ENCODE peak calls at places on chromosome X, in six cellular contexts. P is GM12865, E is fibroblast of mammary gland, J is SK-N-SH, O is brain microvascular endothelial cell, N is AG09309. G is an unnamed sample.

GRCh38 chrX:78997870-78998558 is 52.8 kb downstream of the P2RY10 start:
- DNase-seq in P (peak), E (no peak), J (no peak), O (no peak), N (no peak), G (no peak)

GRCh38 chrX:3713937-3714434 is 537 bp upstream of the PRKX start:
- DNase-seq in P (no peak), E (no peak), J (peak), O (no peak), N (no peak), G (no peak)

GRCh38 chrX:121641560-121641959 is 594.1 kb downstream of the GLUD2 start:
- DNase-seq in P (no peak), E (peak), J (no peak), O (no peak), N (peak), G (no peak)

GRCh38 chrX:64152857-64153256 is 52.7 kb downstream of the AMER1 start:
- DNase-seq in P (no peak), E (no peak), J (no peak), O (no peak), N (no peak), G (no peak)

GRCh38 chrX:107146670-107147069 is 28.0 kb upstream of the RBM41 start:
- DNase-seq in P (peak), E (peak), J (no peak), O (peak), N (no peak), G (no peak)

GRCh38 chrX:15202458-15203177 is 67.3 kb downstream of the ASB9 start:
- DNase-seq in P (peak), E (peak), J (no peak), O (no peak), N (peak), G (no peak)

GRCh38 chrX:123859828-123860505 is at the start of gene XIAP:
- DNase-seq in P (peak), E (peak), J (peak), O (peak), N (peak), G (no peak)

GRCh38 chrX:24465524-24465850 is 401 bp downstream of the PDK3 start:
- DNase-seq in P (no peak), E (no peak), J (no peak), O (no peak), N (no peak), G (no peak)

GRCh38 chrX:40603446-40603845 is 19.8 kb upstream of the MPC1L start:
- DNase-seq in P (no peak), E (no peak), J (no peak), O (no peak), N (no peak), G (no peak)

GRCh38 chrX:29237972-29238371 is 650.7 kb downstream of the IL1RAPL1 start:
- DNase-seq in P (no peak), E (no peak), J (no peak), O (no peak), N (no peak), G (no peak)

GRCh38 chrX:281166-281999 is at the start of gene PLCXD1:
- DNase-seq in P (peak), E (no peak), J (peak), O (no peak), N (no peak), G (no peak)

GRCh38 chrX:31376408-31376807 is 304.6 kb upstream of the FTHL17 start:
- DNase-seq in P (no peak), E (no peak), J (no peak), O (no peak), N (no peak), G (no peak)

GRCh38 chrX:10017866-10018265 is 50.7 kb downstream of the CLDN34 start:
- DNase-seq in P (no peak), E (peak), J (no peak), O (peak), N (peak), G (no peak)

GRCh38 chrX:21658152-21658737 is at the start of gene KLHL34:
- DNase-seq in P (no peak), E (no peak), J (peak), O (no peak), N (no peak), G (no peak)

GRCh38 chrX:101229155-101229554 is 9.6 kb downstream of the DRP2 start:
- DNase-seq in P (no peak), E (peak), J (no peak), O (peak), N (no peak), G (peak)

GRCh38 chrX:124328765-124329164 is 3.7 kb upstream of the TEX13D start:
- DNase-seq in P (no peak), E (peak), J (no peak), O (no peak), N (no peak), G (no peak)

GRCh38 chrX:20363003-20363674 is 96.4 kb upstream of the RPS6KA3 start:
- DNase-seq in P (no peak), E (peak), J (no peak), O (peak), N (no peak), G (no peak)

GRCh38 chrX:125998432-125998831 is 167.7 kb downstream of the DCAF12L2 start:
- DNase-seq in P (no peak), E (peak), J (peak), O (peak), N (no peak), G (no peak)

GRCh38 chrX:22541926-22542325 is 269.2 kb downstream of the CBLL2 start:
- DNase-seq in P (no peak), E (no peak), J (no peak), O (no peak), N (no peak), G (no peak)

GRCh38 chrX:1035206-1035605 is 177.2 kb downstream of the CRLF2 start:
- DNase-seq in P (no peak), E (no peak), J (no peak), O (no peak), N (no peak), G (no peak)

GRCh38 chrX:15451913-15452312 is 41.2 kb downstream of the PIR start:
- DNase-seq in P (no peak), E (peak), J (no peak), O (no peak), N (no peak), G (no peak)

GRCh38 chrX:145405012-145405411 is 157.7 kb downstream of the SPANXN1 start:
- DNase-seq in P (peak), E (peak), J (peak), O (peak), N (no peak), G (no peak)

GRCh38 chrX:56564182-56564885 is 907 bp downstream of the UBQLN2 start:
- DNase-seq in P (peak), E (peak), J (peak), O (peak), N (no peak), G (no peak)

GRCh38 chrX:56564921-56565861 is 1.8 kb downstream of the UBQLN2 start:
- DNase-seq in P (peak), E (peak), J (peak), O (no peak), N (no peak), G (no peak)

GRCh38 chrX:56563231-56564116 is at the start of gene UBQLN2:
- DNase-seq in P (peak), E (peak), J (peak), O (peak), N (peak), G (no peak)
- TF ChIP-seq CTCF in P (no peak), E (peak), J (peak), O (peak), N (peak), G (peak)

GRCh38 chrX:129738466-129739308 is at the start of gene XPNPEP2:
- DNase-seq in P (no peak), E (peak), J (peak), O (no peak), N (no peak), G (no peak)
- H3K4me3 ChIP-seq in P (no peak), E (no peak), J (no peak), O (no peak), N (no peak), G (no peak)

DNA sequence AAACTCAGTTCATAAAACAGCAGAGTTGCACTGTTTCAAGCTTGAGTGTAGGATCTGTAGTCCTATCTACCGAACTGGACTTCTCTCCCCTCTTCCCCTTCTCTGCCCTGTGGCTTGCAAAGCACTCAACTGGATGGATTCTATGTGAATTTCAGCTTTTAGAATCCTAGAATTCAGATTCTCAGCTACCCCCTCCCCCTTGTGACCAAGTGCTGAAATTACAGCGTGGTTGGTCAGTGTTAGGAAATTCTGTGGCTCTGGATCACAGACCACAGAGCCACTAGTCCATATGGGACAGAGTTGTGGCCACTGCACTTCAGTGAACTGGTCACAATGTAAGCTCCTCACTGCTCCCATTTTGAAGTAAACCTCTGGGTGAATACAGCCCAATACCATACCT is 64.6 kb upstream of the TRPC5 start:
- DNase-seq in P (peak), E (peak), J (peak), O (no peak), N (no peak), G (no peak)
- TF ChIP-seq CTCF in P (peak), E (peak), J (peak), O (peak), N (peak), G (peak)

DNA sequence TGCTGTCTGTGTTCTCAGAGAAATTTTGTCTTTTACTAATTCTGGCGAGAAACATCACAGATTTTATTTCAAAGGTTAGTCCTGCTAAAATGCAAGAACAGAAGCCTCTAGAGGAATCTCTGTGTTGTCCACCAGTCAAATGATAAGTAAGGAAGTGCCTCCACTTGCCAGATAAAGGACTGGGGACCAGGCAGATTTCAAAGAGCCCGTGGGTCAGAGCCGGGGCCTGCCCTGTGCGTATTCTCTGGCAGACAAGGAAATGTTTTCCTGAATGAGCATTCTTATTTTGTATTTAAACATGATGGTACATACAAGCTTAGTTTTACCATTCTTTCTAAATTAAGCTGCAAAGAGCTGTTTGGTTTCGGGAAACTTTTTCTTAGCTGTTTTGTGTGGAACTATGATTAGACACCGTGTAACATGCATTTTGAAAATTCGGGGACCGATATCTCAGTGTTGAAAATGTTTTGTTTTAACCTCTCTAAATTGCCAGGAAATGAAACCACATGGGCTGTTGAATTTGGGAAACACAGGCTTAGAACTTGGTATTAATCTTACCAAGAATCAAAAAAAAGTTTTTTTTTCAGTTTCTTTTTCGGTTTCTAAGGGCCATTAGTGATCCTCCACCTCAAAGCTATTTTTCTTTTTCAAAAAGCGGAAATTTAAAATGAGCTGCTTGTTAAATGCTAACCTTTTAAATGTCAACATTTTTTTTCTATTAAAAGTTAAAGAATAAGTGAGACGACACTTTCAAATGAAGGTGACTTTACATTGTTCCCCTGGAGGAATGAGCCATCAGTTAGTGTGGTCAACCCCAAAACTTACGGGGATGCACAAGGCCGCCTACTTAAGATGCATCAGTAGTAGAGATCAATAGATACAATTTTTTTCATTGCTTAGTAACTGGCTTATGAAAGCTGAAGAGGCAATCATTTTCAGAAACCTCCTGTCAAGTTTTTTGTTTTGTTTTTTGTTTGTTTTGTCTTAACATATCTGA is 89.6 kb upstream of the MTM1 start:
- DNase-seq in P (peak), E (no peak), J (no peak), O (no peak), N (no peak), G (no peak)
- H3K4me3 ChIP-seq in P (no peak), E (no peak), J (no peak), O (no peak), N (no peak), G (no peak)

GRCh38 chrX:104670051-104670450 is 104.1 kb downstream of the IL1RAPL2 start:
- DNase-seq in P (no peak), E (no peak), J (no peak), O (no peak), N (no peak), G (no peak)
- TF ChIP-seq CTCF in P (no peak), E (no peak), J (no peak), O (no peak), N (no peak), G (no peak)

DNA sequence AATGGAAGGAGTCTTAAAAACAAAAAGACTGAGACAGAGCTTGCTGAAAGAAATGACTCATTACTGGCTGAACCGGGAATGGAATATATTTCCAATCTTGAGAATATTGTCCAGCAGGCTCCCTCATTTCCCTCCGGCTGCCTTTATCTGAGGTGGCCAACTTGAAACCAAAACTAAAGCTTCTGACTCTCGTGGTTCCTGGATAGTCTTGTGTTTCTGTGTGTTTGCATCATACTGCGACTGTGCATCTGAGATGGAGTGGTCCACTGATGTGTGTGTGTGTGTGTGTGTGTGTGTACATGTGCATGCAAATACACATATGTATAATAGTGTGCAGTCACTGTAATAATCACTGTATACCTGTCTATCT is 145.6 kb upstream of the SCML1 start:
- DNase-seq in P (peak), E (peak), J (no peak), O (peak), N (peak), G (no peak)
- H3K4me3 ChIP-seq in P (no peak), E (peak), J (peak), O (peak), N (no peak), G (peak)

GRCh38 chrX:12896935-12897334 is 9.5 kb upstream of the TLR8 start:
- DNase-seq in P (no peak), E (no peak), J (no peak), O (no peak), N (no peak), G (no peak)

GRCh38 chrX:12891915-12892506 is 14.4 kb upstream of the TLR8 start:
- DNase-seq in P (peak), E (no peak), J (no peak), O (no peak), N (no peak), G (no peak)

GRCh38 chrX:12895856-12896255 is 10.6 kb upstream of the TLR8 start:
- DNase-seq in P (no peak), E (no peak), J (no peak), O (no peak), N (no peak), G (no peak)

GRCh38 chrX:12891167-12891566 is 15.3 kb upstream of the TLR8 start:
- DNase-seq in P (peak), E (no peak), J (no peak), O (no peak), N (no peak), G (no peak)

GRCh38 chrX:12894074-12894691 is 12.2 kb upstream of the TLR8 start:
- DNase-seq in P (peak), E (peak), J (peak), O (peak), N (no peak), G (no peak)
- TF ChIP-seq CTCF in P (peak), E (peak), J (peak), O (peak), N (peak), G (peak)

GRCh38 chrX:37350034-37350365 is 836 bp downstream of the PRRG1 start:
- DNase-seq in P (no peak), E (peak), J (peak), O (no peak), N (no peak), G (no peak)

GRCh38 chrX:37348237-37349130 is 680 bp upstream of the PRRG1 start:
- DNase-seq in P (no peak), E (no peak), J (no peak), O (no peak), N (no peak), G (no peak)

GRCh38 chrX:37347420-37347819 is 1.7 kb upstream of the PRRG1 start:
- DNase-seq in P (no peak), E (peak), J (no peak), O (peak), N (peak), G (peak)

GRCh38 chrX:37353646-37354045 is 4.5 kb downstream of the PRRG1 start:
- DNase-seq in P (no peak), E (no peak), J (no peak), O (no peak), N (no peak), G (no peak)

DNA sequence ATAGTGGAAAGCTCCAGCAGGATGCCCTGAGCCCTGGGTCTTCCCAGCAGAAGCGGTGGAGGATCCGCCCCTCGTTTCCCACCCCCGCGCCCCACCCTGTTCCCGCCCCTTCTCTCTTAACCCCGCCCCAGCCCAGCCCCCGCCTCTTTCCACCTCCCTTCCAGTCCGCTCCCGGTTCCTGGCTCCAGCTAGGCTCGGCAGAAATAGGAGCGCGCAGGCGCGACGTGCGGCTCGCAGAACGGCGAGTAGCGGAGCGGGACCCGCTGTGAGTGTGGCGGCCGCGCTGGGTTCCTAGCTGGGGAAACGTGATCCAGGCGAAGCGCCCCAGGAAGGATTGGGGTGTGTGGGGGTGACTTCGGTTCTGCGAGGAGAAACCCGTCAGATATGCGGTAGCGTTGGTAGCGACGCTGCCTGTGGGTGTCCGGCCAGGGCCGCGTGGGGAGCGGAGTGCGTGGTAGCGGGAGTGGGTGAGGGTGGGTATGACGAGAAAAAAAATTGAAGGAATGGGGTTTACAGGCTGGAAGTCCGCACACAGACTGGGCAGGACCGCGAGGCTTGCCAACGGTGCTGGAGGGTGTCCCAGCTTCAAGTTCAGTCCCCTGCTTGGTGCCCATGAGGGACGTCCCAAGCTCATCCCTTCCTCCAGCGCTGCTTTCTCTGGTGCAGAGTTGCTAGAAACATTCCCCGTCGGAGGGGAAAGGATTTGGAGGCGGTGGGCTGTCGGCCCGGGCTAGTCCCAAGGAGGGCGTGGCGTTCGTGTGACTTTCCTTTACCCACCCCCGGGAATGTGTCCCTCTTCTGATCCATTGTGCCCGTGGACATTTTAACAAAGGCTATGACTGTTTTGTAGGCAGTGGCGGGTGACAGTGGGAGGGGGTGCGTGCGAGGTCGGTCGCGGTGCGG is at the start of gene PRRG1:
- DNase-seq in P (no peak), E (peak), J (peak), O (peak), N (peak), G (no peak)
- H3K4me3 ChIP-seq in P (no peak), E (peak), J (peak), O (peak), N (peak), G (peak)

GRCh38 chrX:110000000-110000399 is 2.9 kb upstream of the TMEM164 start:
- DNase-seq in P (no peak), E (no peak), J (no peak), O (no peak), N (no peak), G (no peak)
- TF ChIP-seq CTCF in P (no peak), E (no peak), J (no peak), O (no peak), N (no peak), G (no peak)

DNA sequence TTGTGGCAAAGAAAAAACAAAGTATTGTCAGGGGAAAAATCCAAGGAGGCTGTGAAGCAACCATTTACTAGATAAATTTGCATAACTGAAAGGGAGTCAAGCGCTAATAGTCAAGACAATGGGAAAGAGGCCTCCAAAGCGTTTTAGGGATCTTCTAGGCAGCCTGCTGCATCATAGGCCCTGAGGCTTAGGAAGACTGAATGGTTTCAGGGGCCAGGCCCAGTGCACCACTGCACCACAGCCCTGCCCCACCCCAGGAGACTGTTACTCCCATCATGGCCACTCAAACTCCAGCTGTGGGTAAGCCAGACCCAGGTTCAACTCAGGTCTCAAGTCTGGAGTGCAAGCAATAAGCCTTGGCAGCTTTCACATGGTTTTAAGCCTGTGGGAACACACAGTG is 362.9 kb downstream of the SH3BGRL start:
- DNase-seq in P (no peak), E (no peak), J (no peak), O (no peak), N (no peak), G (no peak)
- H3K4me3 ChIP-seq in P (no peak), E (no peak), J (no peak), O (no peak), N (no peak), G (no peak)